ENCODE peak calls at places on chromosomes 1 and 21, in four cellular contexts. Z, E, U and I are unnamed samples.

GRCh38 chr1:67898033-67898726 is 64.9 kb upstream of the GNG12 start:
- DNase-seq in Z (no peak), U (no peak), E (no peak), I (no peak)

GRCh38 chr1:173294853-173295252 is 87.7 kb upstream of the TNFSF4 start:
- DNase-seq in U (no peak), E (no peak), Z (no peak), I (no peak)

GRCh38 chr1:217048104-217048707 is 325.0 kb upstream of the ESRRG start:
- DNase-seq in Z (no peak), E (no peak), U (peak), I (no peak)

GRCh38 chr21:42991992-42992740 is 17.8 kb downstream of the PKNOX1 start:
- DNase-seq in E (no peak), U (no peak), Z (no peak), I (no peak)

GRCh38 chr1:204104331-204105222 is 31.7 kb downstream of the SOX13 start:
- DNase-seq in E (no peak), U (no peak), Z (peak), I (no peak)

GRCh38 chr1:173960625-173961024 is 43.5 kb upstream of the SERPINC1 start:
- DNase-seq in U (no peak), E (no peak), Z (no peak), I (no peak)

GRCh38 chr1:109926662-109927300 is 16.1 kb downstream of the CSF1 start:
- DNase-seq in E (no peak), U (no peak), Z (no peak), I (no peak)

GRCh38 chr1:98331232-98331631 is 330.3 kb upstream of the SNX7 start:
- DNase-seq in Z (no peak), E (no peak), U (no peak), I (no peak)

GRCh38 chr1:110465038-110465813 is 14.3 kb downstream of the PROK1 start:
- DNase-seq in E (no peak), U (no peak), Z (no peak), I (no peak)

GRCh38 chr1:115182012-115182715 is 92.9 kb upstream of the TSPAN2 start:
- DNase-seq in U (no peak), E (no peak), Z (no peak), I (no peak)

GRCh38 chr1:225817611-225818061 is 7.7 kb downstream of the EPHX1 start:
- DNase-seq in U (no peak), Z (no peak), E (peak), I (no peak)

GRCh38 chr1:236809133-236809532 is 14.0 kb downstream of the MTR start:
- DNase-seq in Z (no peak), E (no peak), U (no peak), I (no peak)

GRCh38 chr1:51019811-51020210 is 49.8 kb downstream of the CDKN2C start:
- DNase-seq in U (no peak), Z (no peak), E (no peak), I (no peak)

GRCh38 chr1:216929870-216930582 is 206.8 kb upstream of the ESRRG start:
- DNase-seq in U (no peak), E (no peak), Z (no peak), I (no peak)

GRCh38 chr21:35244514-35244913 is 195.4 kb upstream of the RUNX1 start:
- DNase-seq in Z (no peak), U (no peak), E (no peak), I (no peak)

GRCh38 chr1:173870252-173871075 is 2.3 kb downstream of the ZBTB37 start:
- DNase-seq in Z (peak), U (no peak), E (no peak), I (no peak)